ENCODE peak calls at places on chromosomes 13 and 19, in five cellular contexts. O is HCT116, G is OCI-LY7, B is SK-N-SH, C is PC-3. H is an unnamed sample.

GRCh38 chr19:16330368-16330801 is 5.8 kb downstream of the KLF2 start:
- DNase-seq in O (peak), G (peak), B (no peak), C (peak), H (peak)

GRCh38 chr13:51523082-51523518 is 61.2 kb upstream of the WDFY2 start:
- DNase-seq in O (no peak), G (no peak), B (peak), C (peak), H (no peak)

GRCh38 chr13:88948501-88948900 is 1277.3 kb downstream of the SLITRK5 start:
- DNase-seq in O (no peak), G (no peak), B (no peak), C (no peak), H (no peak)

GRCh38 chr19:45643927-45644771 is 5.0 kb upstream of the EML2 start:
- DNase-seq in O (no peak), G (no peak), B (peak), C (no peak), H (no peak)

GRCh38 chr19:28493881-28494280 is 719.1 kb downstream of the UQCRFS1 start:
- DNase-seq in O (no peak), G (no peak), B (no peak), C (no peak), H (no peak)

GRCh38 chr13:88628882-88629281 is 957.7 kb downstream of the SLITRK5 start:
- DNase-seq in O (no peak), G (no peak), B (peak), C (no peak), H (no peak)

GRCh38 chr13:70747305-70747704 is 639.1 kb upstream of the KLHL1 start:
- DNase-seq in O (no peak), G (no peak), B (no peak), C (no peak), H (no peak)

GRCh38 chr13:112957295-112957677 is 11.7 kb upstream of the MCF2L start:
- DNase-seq in O (no peak), G (no peak), B (no peak), C (no peak), H (no peak)

GRCh38 chr13:113065406-113066141 is 40.0 kb upstream of the F7 start:
- DNase-seq in O (no peak), G (no peak), B (no peak), C (no peak), H (no peak)

GRCh38 chr13:42649761-42650289 is 75.9 kb downstream of the TNFSF11 start:
- DNase-seq in O (no peak), G (no peak), B (no peak), C (no peak), H (no peak)

GRCh38 chr19:56838930-56839664 is 1.4 kb downstream of the PEG3 start:
- DNase-seq in O (no peak), G (no peak), B (peak), C (peak), H (no peak)

GRCh38 chr13:96821381-96821780 is 172.9 kb downstream of the OXGR1 start:
- DNase-seq in O (no peak), G (no peak), B (no peak), C (peak), H (no peak)

GRCh38 chr19:33193864-33194362 is at the start of gene LRP3:
- DNase-seq in O (no peak), G (no peak), B (peak), C (peak), H (no peak)

GRCh38 chr13:106847049-106847448 is 279.1 kb upstream of the ARGLU1 start:
- DNase-seq in O (no peak), G (no peak), B (no peak), C (peak), H (no peak)

GRCh38 chr13:41352935-41353801 is 42.1 kb downstream of the NAA16 start:
- DNase-seq in O (peak), G (peak), B (peak), C (peak), H (peak)

GRCh38 chr13:108895220-108895704 is 265.9 kb downstream of the MYO16 start:
- DNase-seq in O (no peak), G (peak), B (peak), C (peak), H (peak)

GRCh38 chr19:43432866-43433673 is 18.4 kb downstream of the TEX101 start:
- DNase-seq in O (peak), G (peak), B (peak), C (peak), H (peak)

GRCh38 chr19:6000228-6000847 is 22.4 kb upstream of the RANBP3 start:
- DNase-seq in O (no peak), G (no peak), B (no peak), C (no peak), H (no peak)
- TF ChIP-seq EZH2phosphoT487 in O (no peak), G (no peak), B (no peak), C (no peak), H (no peak)

DNA sequence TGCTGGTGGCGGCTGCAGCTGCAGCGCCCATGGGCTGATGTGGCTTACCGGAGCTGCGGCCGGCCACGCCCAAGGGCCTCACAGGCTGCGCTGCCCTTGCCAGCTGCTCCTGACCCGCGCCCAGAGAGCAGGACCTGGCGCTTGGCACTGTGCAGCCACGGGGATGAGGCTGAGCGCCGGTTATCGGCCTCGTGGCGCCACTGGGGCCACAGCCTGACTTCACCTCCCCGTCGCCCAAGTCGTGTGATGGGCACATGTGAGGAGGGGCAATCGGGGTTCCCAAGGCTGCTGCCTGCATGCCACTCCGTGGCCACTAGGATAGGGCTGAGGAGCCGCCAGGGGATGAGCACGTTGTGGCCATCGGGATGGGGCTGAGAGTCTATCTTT is 77.2 kb upstream of the PABPC3 start:
- DNase-seq in O (no peak), G (no peak), B (no peak), C (no peak), H (no peak)
- H2AFZ ChIP-seq in O (no peak), G (no peak), B (no peak), C (no peak), H (no peak)

GRCh38 chr19:47020992-47021496 is 1.4 kb downstream of the NPAS1 start:
- DNase-seq in O (no peak), G (no peak), B (peak), C (no peak), H (no peak)

GRCh38 chr19:47021536-47022139 is 2.0 kb downstream of the NPAS1 start:
- DNase-seq in O (no peak), G (no peak), B (peak), C (no peak), H (no peak)

GRCh38 chr19:47018923-47019322 is 714 bp upstream of the NPAS1 start:
- DNase-seq in O (no peak), G (no peak), B (no peak), C (no peak), H (no peak)

GRCh38 chr19:47019431-47020041 is at the start of gene NPAS1:
- DNase-seq in O (no peak), G (no peak), B (peak), C (no peak), H (no peak)

DNA sequence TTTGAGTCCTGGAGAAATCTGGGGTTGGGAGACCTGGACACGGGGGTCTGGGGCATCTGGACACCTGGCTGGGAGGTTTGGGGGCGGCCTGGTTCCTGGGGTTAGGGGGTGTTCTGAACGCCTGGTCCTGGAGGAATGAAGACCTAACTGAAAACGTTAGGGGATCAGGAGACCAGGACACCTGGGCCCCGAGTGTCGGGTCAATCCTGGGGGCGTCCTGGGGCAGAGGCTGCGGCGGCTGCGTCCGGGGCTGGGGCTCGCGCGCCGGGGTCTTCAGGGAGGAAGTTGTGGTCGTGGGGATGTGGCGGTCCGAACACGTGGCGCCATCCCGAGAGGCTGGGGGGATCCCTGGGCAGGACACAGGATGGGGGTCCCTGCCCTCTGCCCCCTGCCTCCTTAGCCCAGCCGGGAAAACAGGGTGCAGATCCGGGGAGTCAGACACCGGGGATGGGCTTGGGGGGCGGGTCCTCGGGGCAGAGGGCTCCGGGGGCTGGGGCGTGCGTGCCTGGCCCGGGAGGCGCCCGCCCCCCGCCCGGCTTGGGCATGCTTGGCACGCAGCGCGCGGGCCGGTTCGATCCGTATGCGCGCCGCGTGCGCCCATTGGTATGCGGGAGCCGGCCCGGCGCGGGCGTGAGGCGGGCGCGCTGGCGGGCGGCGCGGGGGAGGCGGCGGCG is 632 bp downstream of the NPAS1 start:
- DNase-seq in O (no peak), G (no peak), B (peak), C (no peak), H (no peak)
- H3K4me3 ChIP-seq in O (peak), G (no peak), B (peak), C (peak), H (no peak)

DNA sequence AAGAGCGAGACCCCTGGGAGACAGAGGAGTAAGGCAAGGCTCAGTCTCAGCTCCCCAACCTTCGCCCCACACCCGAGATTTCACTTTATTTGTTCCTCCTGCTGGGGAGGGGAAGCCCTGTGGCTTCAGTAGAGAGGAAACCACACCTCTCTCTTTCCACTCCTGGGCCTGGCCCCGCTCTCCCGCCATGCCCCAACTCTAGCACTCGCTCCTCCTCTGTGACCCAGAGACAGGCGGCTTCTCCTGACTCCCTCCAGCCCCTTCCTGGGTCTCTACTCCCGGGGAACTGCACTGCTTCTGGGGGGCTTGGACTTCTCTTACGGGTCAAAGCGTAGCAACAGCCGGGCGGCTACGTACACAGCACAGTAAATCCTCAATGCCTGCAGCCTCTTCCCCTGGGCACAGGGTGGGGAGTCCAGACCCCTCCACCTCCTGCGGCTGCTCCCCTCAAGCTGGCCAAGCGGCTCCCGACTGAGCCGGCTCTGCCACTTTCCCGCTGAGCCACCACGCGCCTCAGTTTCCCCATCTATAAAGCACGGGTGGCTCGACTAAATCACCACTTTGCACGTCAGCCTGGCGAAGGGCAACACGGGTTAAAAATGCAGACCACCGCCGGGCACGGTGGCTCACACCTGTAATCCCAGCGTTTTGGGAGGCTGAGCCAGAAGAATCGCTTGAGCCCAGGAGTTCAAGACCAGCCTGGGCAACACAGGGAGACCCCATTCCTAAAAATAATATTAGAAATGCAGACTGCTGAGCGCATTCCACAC is 1.4 kb downstream of the RNF126 start:
- DNase-seq in O (no peak), G (peak), B (no peak), C (no peak), H (peak)
- TF ChIP-seq EZH2phosphoT487 in O (no peak), G (no peak), B (no peak), C (no peak), H (no peak)

GRCh38 chr13:93810264-93810663 is 583.7 kb downstream of the GPC6 start:
- DNase-seq in O (no peak), G (no peak), B (no peak), C (no peak), H (no peak)

GRCh38 chr13:93818345-93818744 is 591.7 kb downstream of the GPC6 start:
- DNase-seq in O (no peak), G (no peak), B (no peak), C (no peak), H (no peak)

GRCh38 chr13:93819331-93819730 is 592.7 kb downstream of the GPC6 start:
- DNase-seq in O (no peak), G (no peak), B (peak), C (no peak), H (no peak)

GRCh38 chr13:93814658-93815057 is 588.1 kb downstream of the GPC6 start:
- DNase-seq in O (no peak), G (no peak), B (peak), C (no peak), H (no peak)
- H2AFZ ChIP-seq in O (no peak), G (no peak), B (no peak), C (no peak), H (no peak)

DNA sequence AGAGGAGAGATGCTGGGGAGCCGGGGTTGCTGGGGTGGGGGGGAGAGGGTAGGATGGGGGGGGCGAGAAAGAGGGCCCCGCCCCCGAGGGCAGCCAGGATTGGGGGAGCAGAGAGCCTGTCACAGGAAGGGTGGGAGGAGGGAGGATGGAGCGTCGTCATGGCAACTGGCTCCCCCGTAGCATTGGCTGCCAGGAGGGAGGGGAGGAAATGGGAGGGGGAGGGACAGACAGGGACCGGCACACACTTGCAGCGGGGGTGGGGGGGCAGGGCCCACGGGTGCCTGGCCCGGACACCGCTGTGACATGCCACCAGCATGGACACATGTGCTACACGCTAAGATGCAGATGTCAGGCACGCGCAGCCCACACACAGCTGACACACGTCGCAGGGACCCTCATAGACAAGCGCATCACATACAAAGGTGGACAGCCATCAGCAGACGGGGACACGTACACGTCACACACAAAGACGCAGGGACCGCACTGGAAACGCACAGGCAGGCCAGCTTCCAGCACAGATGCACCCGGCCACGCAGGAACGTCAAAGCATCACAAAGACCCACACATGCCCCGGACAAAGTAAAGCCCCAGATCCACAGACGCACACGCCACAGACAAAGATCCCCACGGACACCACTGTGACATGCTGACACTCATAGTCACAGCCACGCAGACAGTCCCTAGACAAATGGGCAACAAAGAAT is at the start of gene LMTK3:
- DNase-seq in O (no peak), G (peak), B (peak), C (peak), H (no peak)
- H3K4me3 ChIP-seq in O (no peak), G (peak), B (peak), C (peak), H (no peak)

H was measured in MM.1S.